ENCODE peak calls at places on chromosomes 16 and 17, in four cellular contexts. P is IMR-90, W is neuronal stem cell, J is mesendoderm. Q is an unnamed sample.

GRCh38 chr17:38559025-38559879 is 46.5 kb downstream of the SRCIN1 start:
- DNase-seq in P (peak), W (peak), J (peak), Q (peak)

GRCh38 chr17:17351901-17352781 is 49.0 kb downstream of the NT5M start:
- DNase-seq in J (peak), W (no peak), P (peak), Q (peak)

GRCh38 chr17:1073241-1073962 is 76.5 kb downstream of the TIMM22 start:
- DNase-seq in W (no peak), P (no peak), J (no peak), Q (no peak)

GRCh38 chr16:55488306-55488705 is 9.3 kb downstream of the MMP2 start:
- DNase-seq in P (no peak), J (no peak), W (no peak), Q (no peak)

GRCh38 chr16:73713301-73713700 is 583.3 kb upstream of the PSMD7 start:
- DNase-seq in W (no peak), P (no peak), J (no peak), Q (no peak)

GRCh38 chr17:36185416-36185815 is 9.0 kb upstream of the TBC1D3B start:
- DNase-seq in W (no peak), P (no peak), J (no peak), Q (no peak)

GRCh38 chr17:55463600-55463999 is 42.0 kb upstream of the MMD start:
- DNase-seq in W (no peak), P (no peak), J (no peak), Q (no peak)

GRCh38 chr16:28096974-28097373 is 33.5 kb upstream of the GSG1L start:
- DNase-seq in P (no peak), W (no peak), J (no peak), Q (no peak)

GRCh38 chr17:7756968-7757367 is 39.4 kb downstream of the DNAH2 start:
- DNase-seq in W (no peak), P (no peak), J (no peak), Q (no peak)

GRCh38 chr17:46977348-46977747 is 1.7 kb downstream of the RPRML start:
- DNase-seq in J (peak), P (peak), W (peak), Q (peak)

GRCh38 chr17:17020821-17021193 is 21.4 kb upstream of the MPRIP start:
- DNase-seq in W (no peak), J (no peak), P (no peak), Q (no peak)

GRCh38 chr16:83418565-83418964 is 389.2 kb upstream of the HSBP1 start:
- DNase-seq in P (no peak), J (peak), W (no peak), Q (no peak)

GRCh38 chr17:75271955-75272847 is 1.2 kb upstream of the MIF4GD start:
- DNase-seq in J (no peak), W (no peak), P (peak), Q (no peak)

GRCh38 chr17:71327376-71328059 is 793.3 kb upstream of the SOX9 start:
- DNase-seq in J (no peak), P (peak), W (no peak), Q (peak)

GRCh38 chr17:36899250-36900129 is 37.8 kb upstream of the LHX1 start:
- DNase-seq in P (no peak), W (no peak), J (peak), Q (no peak)

GRCh38 chr17:72361892-72362291 is 241.1 kb downstream of the SOX9 start:
- DNase-seq in P (peak), J (no peak), W (no peak), Q (peak)

GRCh38 chr16:68920349-68920748 is 77.0 kb downstream of the TANGO6 start:
- DNase-seq in W (no peak), P (no peak), J (no peak), Q (no peak)

GRCh38 chr17:8209909-8210760 is at the start of gene AURKB:
- DNase-seq in W (peak), P (peak), J (peak), Q (peak)

GRCh38 chr16:22814330-22815105 is 556 bp downstream of the HS3ST2 start:
- DNase-seq in P (no peak), J (peak), W (peak), Q (no peak)

GRCh38 chr17:42438600-42439567 is 15.8 kb upstream of the CAVIN1 start:
- DNase-seq in P (no peak), J (peak), W (no peak), Q (no peak)

DNA sequence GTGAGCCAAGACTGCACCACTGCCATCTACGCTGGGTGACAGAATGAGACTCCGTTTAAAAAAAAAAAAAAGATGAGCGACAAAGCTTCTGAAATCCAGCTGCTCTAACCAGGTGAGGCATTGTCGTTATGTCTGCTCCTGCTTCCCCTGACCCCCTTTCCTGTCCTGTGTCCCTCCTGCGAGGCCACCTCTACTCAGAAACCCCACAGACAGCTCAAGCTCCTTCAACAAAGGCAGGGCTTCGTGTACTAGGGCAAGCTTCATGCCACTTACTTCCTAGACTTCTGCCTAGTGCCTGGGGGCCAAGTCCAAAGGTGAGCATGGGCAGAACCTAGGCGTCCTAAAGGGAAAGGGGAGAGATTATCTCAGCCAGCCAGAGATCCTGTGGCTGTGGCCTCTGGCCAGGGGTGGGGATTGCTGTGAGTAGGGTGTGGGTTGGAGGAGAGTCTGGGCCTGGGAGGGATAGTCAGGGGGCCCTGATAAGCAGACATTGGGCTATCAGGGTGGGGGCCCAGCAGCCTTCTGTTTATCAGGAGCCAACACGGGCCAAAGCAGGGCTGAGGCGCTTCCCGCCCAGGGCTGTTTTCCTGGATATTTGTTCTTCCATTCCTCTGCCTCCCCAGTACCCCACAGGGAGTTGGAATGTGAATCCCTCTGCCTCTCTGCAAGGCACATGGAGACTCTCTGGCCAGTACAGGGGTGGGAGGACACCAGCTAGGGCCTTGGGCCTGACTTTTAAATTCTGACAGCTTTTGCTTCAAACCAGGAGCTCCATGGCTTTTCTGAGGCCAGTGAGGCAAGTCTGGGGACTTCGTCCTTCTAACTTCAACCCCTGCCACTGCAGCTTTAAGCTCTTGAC is 10.4 kb downstream of the ERAL1 start:
- DNase-seq in P (no peak), J (peak), W (no peak), Q (no peak)
- H2BK5ac ChIP-seq in P (no peak), J (no peak), W (peak), Q (no peak)

GRCh38 chr17:2901582-2901981 is 105.3 kb downstream of the RAP1GAP2 start:
- DNase-seq in J (peak), P (no peak), W (no peak), Q (no peak)
- H3K27ac ChIP-seq in J (no peak), P (no peak), W (no peak), Q (no peak)

DNA sequence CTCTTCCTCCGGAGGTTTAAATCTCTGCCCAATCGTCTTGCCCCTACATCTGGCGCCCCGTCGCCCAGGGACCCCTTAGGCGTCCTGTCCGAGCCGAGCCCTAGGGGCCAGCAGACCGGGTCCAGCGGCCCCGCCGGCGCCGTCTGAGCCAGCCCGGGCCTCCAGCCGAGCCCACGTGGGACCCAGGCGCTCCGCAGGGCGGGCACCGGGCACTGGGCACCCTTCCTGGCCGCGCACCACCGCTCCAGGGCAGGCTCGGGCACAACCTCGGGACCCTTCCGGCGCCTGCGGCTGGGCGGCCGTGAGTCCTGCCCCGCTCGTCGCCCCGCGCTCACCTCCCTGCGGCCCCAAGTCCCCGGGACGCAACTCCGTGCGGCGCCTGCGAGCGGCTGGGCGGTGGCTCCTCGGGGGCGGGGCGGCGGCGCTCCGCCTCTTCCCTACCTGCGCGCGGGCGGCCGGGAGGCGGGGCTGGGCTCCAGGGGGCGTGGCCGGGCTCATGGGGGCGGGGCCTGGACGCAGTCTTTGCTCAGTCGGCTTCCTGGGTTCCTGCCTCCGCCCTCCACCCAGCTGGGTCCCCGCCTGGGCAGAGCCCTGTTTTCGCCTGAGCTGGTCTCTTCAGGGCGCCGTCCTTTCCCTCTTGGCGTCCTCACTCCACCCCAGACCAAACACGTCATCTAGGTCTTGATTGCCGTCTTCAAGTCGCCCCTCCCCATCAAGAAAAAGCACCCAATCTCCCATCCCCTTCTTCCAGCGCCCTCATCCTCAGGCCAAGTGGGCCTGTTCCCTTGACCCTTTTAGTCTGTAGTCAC is at the start of gene RHBDF2:
- DNase-seq in W (peak), J (peak), P (peak), Q (peak)
- H2BK15ac ChIP-seq in W (peak), J (no peak), P (peak), Q (peak)

GRCh38 chr16:14070555-14070876 is 603 bp upstream of the MRTFB start:
- DNase-seq in P (no peak), W (no peak), J (no peak), Q (no peak)
- H2BK5ac ChIP-seq in P (no peak), W (no peak), J (peak), Q (no peak)

GRCh38 chr17:2386400-2387085 is 14.3 kb downstream of the MNT start:
- DNase-seq in P (no peak), W (no peak), J (no peak), Q (no peak)

GRCh38 chr17:2388705-2389099 is 12.2 kb downstream of the MNT start:
- DNase-seq in J (peak), W (no peak), P (no peak), Q (no peak)

GRCh38 chr17:2390199-2390880 is 10.5 kb downstream of the MNT start:
- DNase-seq in P (no peak), W (no peak), J (no peak), Q (no peak)

GRCh38 chr17:2387086-2388019 is 13.5 kb downstream of the MNT start:
- DNase-seq in P (no peak), J (no peak), W (no peak), Q (no peak)

DNA sequence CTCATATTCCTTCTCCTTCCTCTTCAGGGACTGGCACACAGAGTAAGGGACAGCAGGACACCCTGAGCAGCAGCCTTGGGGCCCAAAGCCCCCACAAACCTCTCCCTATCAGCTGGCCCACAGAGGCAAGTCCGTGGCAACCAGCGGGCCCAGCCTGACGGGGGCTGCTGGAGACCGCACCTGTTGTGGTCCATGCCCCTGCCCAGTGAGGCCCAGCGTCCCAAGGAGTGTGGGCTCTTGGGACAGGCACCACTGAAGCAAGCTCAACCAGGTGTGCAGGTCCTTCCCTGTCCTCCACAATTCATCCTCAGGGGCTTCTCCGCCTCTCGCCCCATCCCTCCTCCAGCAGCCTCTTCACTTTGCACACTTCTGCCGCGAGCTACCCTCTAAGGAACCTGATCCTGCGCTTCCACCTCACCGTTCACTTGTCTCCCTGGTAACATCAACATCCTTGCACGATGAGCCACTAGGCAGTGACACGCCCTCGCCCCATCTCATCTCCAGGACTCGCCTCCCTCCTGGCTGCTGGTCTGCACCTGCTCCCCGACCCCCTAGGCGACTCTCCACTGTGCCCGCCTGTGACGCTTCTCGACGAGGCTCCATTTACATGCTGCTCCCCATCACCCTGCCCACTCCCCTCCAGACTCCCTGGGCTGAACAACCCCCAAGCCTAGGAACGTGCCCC is 12.7 kb downstream of the MNT start:
- DNase-seq in W (no peak), P (no peak), J (no peak), Q (no peak)
- H3K27ac ChIP-seq in W (no peak), P (no peak), J (no peak), Q (no peak)

DNA sequence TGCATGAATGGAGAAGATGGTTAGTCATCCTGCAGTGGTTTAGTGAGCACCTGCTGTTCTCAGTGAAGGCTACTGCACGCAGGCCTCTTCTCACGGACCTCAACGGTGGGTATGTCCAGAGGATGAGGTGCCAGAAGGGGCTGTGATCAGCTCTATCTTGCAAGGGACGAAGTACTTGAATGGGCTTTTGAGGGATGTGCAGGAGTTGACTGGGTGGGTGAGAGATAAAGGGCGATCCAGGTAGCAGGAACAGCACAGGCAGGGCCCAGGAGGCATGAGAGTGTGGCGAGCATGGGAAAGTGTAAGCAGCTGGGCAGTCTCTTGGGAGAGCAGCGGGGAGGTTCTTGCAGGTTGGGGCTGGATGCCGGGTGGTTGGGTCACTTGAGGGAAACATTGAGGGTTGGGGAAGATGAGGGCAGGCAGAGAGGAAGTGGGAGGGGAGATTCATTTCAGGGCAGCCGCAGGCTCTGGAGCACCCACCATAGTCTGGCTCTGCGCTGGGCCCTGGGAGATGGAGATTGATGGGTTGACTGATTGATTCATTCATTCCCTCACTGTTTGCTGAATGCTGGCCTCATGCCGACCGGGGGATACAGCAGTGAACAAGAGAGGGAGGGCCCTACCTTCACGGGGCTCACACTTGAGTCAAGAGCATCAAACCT is 115.1 kb upstream of the CIBAR2 start:
- DNase-seq in W (no peak), J (no peak), P (no peak), Q (peak)
- H2BK15ac ChIP-seq in W (no peak), J (no peak), P (peak), Q (peak)

GRCh38 chr17:73952136-73952497 is 251.4 kb upstream of the RPL38 start:
- DNase-seq in P (no peak), W (peak), J (no peak), Q (no peak)
- H2BK5ac ChIP-seq in P (no peak), W (peak), J (no peak), Q (no peak)